ENCODE peak calls at places on chromosomes 6 and 20, in seven cellular contexts. Z, O, V, W, J, H and I are unnamed samples.

GRCh38 chr6:131023834-131024504 is 39.1 kb downstream of the EPB41L2 start:
- DNase-seq in V (no peak), H (no peak), J (peak; percentile 52), W (no peak), Z (no peak), O (peak; percentile 21), I (peak; percentile 36)

GRCh38 chr6:158795516-158795915 is 23.7 kb downstream of the EZR start:
- DNase-seq in J (no peak), Z (no peak), W (no peak), O (no peak), V (no peak), H (no peak), I (no peak)

GRCh38 chr20:49893242-49894072 is 21.9 kb downstream of the SPATA2 start:
- DNase-seq in Z (no peak), W (no peak), O (no peak), H (no peak), J (peak; percentile 48), V (no peak), I (no peak)

GRCh38 chr20:37223053-37223452 is 38.6 kb downstream of the GHRH start:
- DNase-seq in H (peak; percentile 80), Z (no peak), O (peak; percentile 29), J (peak; percentile 93), W (no peak), V (no peak), I (peak; percentile 62)

GRCh38 chr6:134379086-134379485 is 61.2 kb upstream of the SGK1 start:
- DNase-seq in V (no peak), J (no peak), W (peak; percentile 71), Z (no peak), O (no peak), H (no peak), I (no peak)

GRCh38 chr20:4684837-4685413 is 36.8 kb upstream of the PRND start:
- DNase-seq in H (no peak), V (no peak), J (no peak), O (peak; percentile 33), W (no peak), Z (no peak), I (peak; percentile 60)

GRCh38 chr20:20824924-20825584 is 112.6 kb upstream of the RALGAPA2 start:
- DNase-seq in H (no peak), V (no peak), J (peak; percentile 12), W (peak; percentile 66), O (peak; percentile 53), Z (peak; percentile 38), I (no peak)

GRCh38 chr6:89763550-89763949 is 56.0 kb downstream of the MDN1 start:
- DNase-seq in H (no peak), V (no peak), O (no peak), Z (no peak), J (peak; percentile 22), W (no peak), I (peak; percentile 7)

DNA sequence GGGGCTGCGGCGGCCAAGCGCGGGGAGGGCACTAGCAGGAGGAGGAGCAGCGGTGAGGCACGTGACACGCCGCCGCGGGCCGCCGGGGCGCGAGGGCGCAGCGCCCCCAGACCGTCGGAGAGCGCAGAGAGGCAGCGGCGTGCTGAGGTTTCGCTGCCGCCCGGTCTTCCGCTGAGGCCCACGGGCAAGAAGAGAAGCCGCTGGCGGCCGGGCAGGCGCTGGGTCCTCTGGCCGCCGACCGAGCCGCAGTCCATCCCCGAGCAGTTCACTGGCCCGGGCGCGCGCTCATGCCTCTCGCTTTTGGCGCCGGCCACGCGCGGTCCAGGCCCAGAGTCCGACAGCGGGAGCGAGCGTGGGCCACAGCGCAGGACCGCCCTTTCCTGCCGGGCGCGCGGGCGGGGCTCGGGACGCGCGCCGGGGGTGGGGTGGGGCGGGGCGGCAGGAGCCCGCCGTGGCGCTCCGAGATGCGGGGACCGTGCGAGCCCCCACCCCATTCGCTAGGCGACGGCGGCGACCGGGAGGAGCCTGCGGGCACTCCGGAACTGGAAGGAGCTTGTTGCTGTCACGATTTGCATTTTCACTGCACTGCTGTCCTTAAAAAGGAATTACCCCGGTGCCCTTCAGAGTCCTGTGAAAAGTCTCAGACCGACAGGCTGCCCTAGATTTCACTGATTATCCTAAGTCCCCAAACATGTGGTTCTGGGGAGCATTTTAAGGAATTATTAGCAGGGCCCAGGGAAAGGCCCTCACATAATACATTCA is at the start of gene MCUR1:
- DNase-seq in W (peak; percentile 92), O (peak; percentile 83), J (peak; percentile 78), V (no peak), Z (peak; percentile 75), H (no peak), I (peak; percentile 20)
- TF ChIP-seq CTCF in W (no peak), O (peak; percentile 35), J (peak; percentile 6), V (peak; percentile 38), Z (peak; percentile 50), H (no peak), I (peak; percentile 14)

GRCh38 chr6:160756021-160756420 is 54.0 kb downstream of the PLG start:
- DNase-seq in Z (no peak), V (no peak), O (no peak), H (no peak), W (no peak), J (no peak), I (no peak)

GRCh38 chr6:160755168-160755567 is 53.1 kb downstream of the PLG start:
- DNase-seq in H (no peak), W (no peak), O (no peak), J (no peak), V (no peak), Z (no peak), I (no peak)

DNA sequence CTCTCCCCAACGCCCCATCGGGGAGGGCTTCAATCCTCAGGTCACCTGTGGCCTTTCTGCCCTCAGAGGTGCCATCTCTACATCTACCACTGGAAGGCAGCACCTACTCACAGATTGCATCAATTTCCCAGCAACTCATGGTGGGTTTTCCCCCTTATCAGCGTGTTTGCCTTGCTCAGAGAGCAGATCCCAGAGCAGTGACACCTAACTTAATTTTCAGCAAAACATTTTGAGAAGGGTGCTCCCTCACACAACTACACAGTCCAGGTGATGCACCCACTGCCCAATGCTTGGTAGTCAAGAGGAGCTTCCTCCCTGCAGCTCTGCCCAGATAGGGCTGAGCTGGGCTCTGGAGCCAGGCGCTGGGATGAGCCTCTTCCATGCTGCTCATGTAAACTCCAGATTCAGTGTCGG is 48.2 kb downstream of the PLG start:
- DNase-seq in O (peak; percentile 13), W (no peak), J (no peak), H (no peak), Z (no peak), V (no peak), I (no peak)
- H3K4me3 ChIP-seq in O (no peak overlapping the region), W (no peak overlapping the region), J (no peak overlapping the region), H (no peak overlapping the region), Z (no peak overlapping the region), V (no peak overlapping the region), I (no peak overlapping the region)

GRCh38 chr20:23187759-23188158 is 101.6 kb upstream of the CD93 start:
- DNase-seq in H (no peak), V (no peak), O (peak; percentile 19), Z (no peak), J (no peak), W (no peak), I (no peak)
- TF ChIP-seq CTCF in H (no peak), V (no peak), O (no peak), Z (no peak), J (no peak), W (no peak), I (no peak)

GRCh38 chr20:53677447-53678314 is 84.0 kb upstream of the ZNF217 start:
- DNase-seq in Z (no peak), O (peak; percentile 66), J (peak; percentile 29), W (no peak), H (no peak), V (no peak), I (no peak)
- H3K4me3 ChIP-seq in Z (no peak overlapping the region), O (peak overlapping the region; percentile 1), J (no peak overlapping the region), W (no peak overlapping the region), H (no peak overlapping the region), V (no peak overlapping the region), I (no peak overlapping the region)

GRCh38 chr6:116218172-116218633 is 35.7 kb downstream of the TSPYL4 start:
- DNase-seq in O (no peak), V (no peak), Z (no peak), J (peak; percentile 42), H (no peak), W (no peak), I (no peak)
- TF ChIP-seq CTCF in O (peak; percentile 43), V (peak; percentile 71), Z (no peak), J (peak; percentile 63), H (peak; percentile 1), W (peak; percentile 23), I (peak; percentile 52)